ENCODE peak calls at places on chromosomes 1 and 21, in four cellular contexts. N, J, Y and Q are unnamed samples.
A peak's percentile ranks its signal among the peaks of the same experiment; 100 is the strongest.

GRCh38 chr1:95133687-95134086 is 16.5 kb downstream of the TLCD4 start:
- DNase-seq in Y (no peak), J (no peak), N (no peak), Q (no peak)

GRCh38 chr1:78101514-78101913 is 55.7 kb downstream of the GIPC2 start:
- DNase-seq in N (peak; percentile 97), Y (no peak), J (peak; percentile 57), Q (no peak)

GRCh38 chr1:184616504-184616903 is 138.2 kb downstream of the EDEM3 start:
- DNase-seq in Y (no peak), J (no peak), N (no peak), Q (no peak)

GRCh38 chr1:246617156-246617555 is 50.9 kb downstream of the CNST start:
- DNase-seq in Y (no peak), N (peak; percentile 20), J (no peak), Q (no peak)

GRCh38 chr1:113903496-113904291 is 905 bp downstream of the AP4B1 start:
- DNase-seq in J (no peak), N (no peak), Y (no peak), Q (no peak)

GRCh38 chr1:197021716-197022115 is 44.4 kb downstream of the CFHR5 start:
- DNase-seq in Y (no peak), J (peak; percentile 29), N (no peak), Q (no peak)

GRCh38 chr21:17539323-17539722 is 26.5 kb downstream of the CXADR start:
- DNase-seq in N (no peak), J (no peak), Y (no peak), Q (no peak)

GRCh38 chr1:202029727-202030126 is 19.3 kb downstream of the ELF3 start:
- DNase-seq in J (no peak), N (no peak), Y (no peak), Q (no peak)

GRCh38 chr21:39340687-39341086 is 8.2 kb downstream of the HMGN1 start:
- DNase-seq in Y (no peak), J (no peak), N (no peak), Q (no peak)

GRCh38 chr1:43764581-43764980 is 57.2 kb downstream of the ST3GAL3 start:
- DNase-seq in Y (no peak), J (peak; percentile 50), N (no peak), Q (peak; percentile 41)

GRCh38 chr1:67149179-67149770 is 14.5 kb upstream of the C1orf141 start:
- DNase-seq in J (peak; percentile 92), Y (peak; percentile 60), N (peak; percentile 82), Q (peak; percentile 78)

GRCh38 chr1:101043776-101044175 is 18.2 kb upstream of the DPH5 start:
- DNase-seq in Y (no peak), N (peak; percentile 70), J (peak; percentile 34), Q (no peak)

GRCh38 chr1:198620951-198621824 is 17.7 kb upstream of the PTPRC start:
- DNase-seq in N (no peak), Y (no peak), J (no peak), Q (no peak)

GRCh38 chr1:164622057-164622840 is 63.3 kb downstream of the PBX1 start:
- DNase-seq in N (no peak), J (no peak), Y (no peak), Q (no peak)

GRCh38 chr21:42515708-42516502 is 2.3 kb downstream of the SLC37A1 start:
- DNase-seq in J (no peak), N (no peak), Y (no peak), Q (no peak)

GRCh38 chr1:100313382-100313781 is 38.9 kb upstream of the CDC14A start:
- DNase-seq in Y (no peak), N (no peak), J (peak; percentile 55), Q (no peak)

GRCh38 chr21:37983336-37984095 is 67.3 kb upstream of the KCNJ6 start:
- DNase-seq in N (no peak), J (no peak), Y (no peak), Q (no peak)

GRCh38 chr1:28147264-28148094 is 29.0 kb downstream of the PTAFR start:
- DNase-seq in J (peak; percentile 51), N (no peak), Y (peak; percentile 54), Q (peak; percentile 47)

GRCh38 chr1:67367370-67368345 is 60.0 kb downstream of the IL12RB2 start:
- DNase-seq in N (peak; percentile 14), J (no peak), Y (no peak), Q (no peak)

GRCh38 chr21:18954415-18954972 is 550.9 kb upstream of the TMPRSS15 start:
- DNase-seq in Y (no peak), N (no peak), J (no peak), Q (no peak)

GRCh38 chr21:45019076-45019886 is 55.1 kb upstream of the ADARB1 start:
- DNase-seq in J (peak; percentile 40), N (no peak), Y (no peak), Q (no peak)

GRCh38 chr1:173112129-173112528 is 61.4 kb upstream of the TNFSF18 start:
- DNase-seq in Y (no peak), N (peak; percentile 67), J (no peak), Q (no peak)

GRCh38 chr1:221100196-221100950 is 221.1 kb downstream of the HLX start:
- DNase-seq in N (peak; percentile 86), Y (no peak), J (no peak), Q (no peak)

GRCh38 chr1:41640756-41641482 is 156.4 kb upstream of the EDN2 start:
- DNase-seq in Y (no peak), J (no peak), N (no peak), Q (no peak)

GRCh38 chr1:165595561-165595960 is 35.5 kb upstream of the MGST3 start:
- DNase-seq in Y (no peak), N (peak; percentile 16), J (no peak), Q (no peak)

GRCh38 chr1:89259283-89259971 is 13.2 kb downstream of the GBP5 start:
- DNase-seq in J (peak; percentile 3), N (no peak), Y (no peak), Q (no peak)

GRCh38 chr1:8663915-8664331 is 153.5 kb downstream of the RERE start:
- DNase-seq in J (no peak), N (peak; percentile 56), Y (no peak), Q (no peak)

GRCh38 chr21:29145354-29145782 is 14.9 kb downstream of the MAP3K7CL start:
- DNase-seq in N (peak; percentile 95), Y (no peak), J (no peak), Q (no peak)

GRCh38 chr1:218492840-218493239 is 147.7 kb downstream of the TGFB2 start:
- DNase-seq in J (no peak), N (no peak), Y (no peak), Q (no peak)

GRCh38 chr1:19654886-19655717 is 9.6 kb upstream of the HTR6 start:
- DNase-seq in Y (no peak), N (no peak), J (no peak), Q (no peak)

GRCh38 chr21:34933609-34934345 is 115.3 kb downstream of the RUNX1 start:
- DNase-seq in Y (no peak), N (no peak), J (no peak), Q (no peak)

GRCh38 chr1:8477199-8477982 is 159.5 kb downstream of the SLC45A1 start:
- DNase-seq in J (no peak), N (peak; percentile 76), Y (no peak), Q (no peak)

GRCh38 chr21:46121286-46122221 is 23.6 kb downstream of the COL6A2 start:
- DNase-seq in Y (peak; percentile 39), N (no peak), J (no peak), Q (peak; percentile 15)

GRCh38 chr1:92933459-92933858 is 27.8 kb downstream of the DIPK1A start:
- DNase-seq in Y (no peak), J (no peak), N (peak; percentile 47), Q (no peak)

GRCh38 chr21:15121655-15122120 is 56.9 kb upstream of the NRIP1 start:
- DNase-seq in Y (no peak), J (peak; percentile 17), N (peak; percentile 47), Q (peak; percentile 28)

GRCh38 chr1:42419449-42419848 is 36.4 kb downstream of the ZMYND12 start:
- DNase-seq in N (no peak), J (no peak), Y (no peak), Q (no peak)

DNA sequence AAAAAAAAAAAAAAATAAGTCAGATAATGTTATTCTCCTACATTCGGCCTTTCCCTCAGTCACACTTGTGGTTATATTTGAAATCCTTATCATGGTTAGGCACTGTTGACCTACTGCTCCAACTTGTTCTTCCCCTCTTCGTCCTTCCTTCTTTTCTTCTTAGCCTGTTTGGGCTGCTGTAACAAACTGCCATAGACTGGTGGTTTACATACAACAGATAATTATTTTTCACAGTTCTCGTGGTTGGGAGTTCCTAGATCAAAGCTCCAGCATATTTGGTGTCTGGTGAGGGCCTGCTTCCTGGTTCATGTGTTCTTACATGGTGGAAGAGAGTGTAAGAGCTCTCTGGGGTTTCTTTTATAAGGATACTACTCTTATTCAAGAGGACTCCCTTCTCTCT is 73.4 kb downstream of the RABGAP1L start:
- DNase-seq in N (no peak), Y (no peak), J (no peak), Q (no peak)
- H3K56ac ChIP-seq in N (no peak overlapping the region), Y (no peak overlapping the region), J (no peak overlapping the region), Q (no peak overlapping the region)

GRCh38 chr1:6477039-6477820 is 11.3 kb upstream of the TNFRSF25 start:
- DNase-seq in Y (no peak), N (no peak), J (no peak), Q (no peak)

GRCh38 chr1:6473974-6474814 is 8.2 kb upstream of the TNFRSF25 start:
- DNase-seq in N (no peak), Y (peak; percentile 51), J (no peak), Q (no peak)

GRCh38 chr1:6474815-6475282 is 8.9 kb upstream of the TNFRSF25 start:
- DNase-seq in Y (peak; percentile 53), J (no peak), N (no peak), Q (no peak)

GRCh38 chr1:6476483-6476882 is 10.5 kb upstream of the TNFRSF25 start:
- DNase-seq in J (no peak), N (no peak), Y (no peak), Q (no peak)

GRCh38 chr1:6475381-6476133 is 9.6 kb upstream of the TNFRSF25 start:
- DNase-seq in N (no peak), Y (peak; percentile 91), J (peak; percentile 46), Q (peak; percentile 73)
- H3K18ac ChIP-seq in N (no peak overlapping the region), Y (no peak overlapping the region), J (no peak overlapping the region), Q (no peak overlapping the region)

DNA sequence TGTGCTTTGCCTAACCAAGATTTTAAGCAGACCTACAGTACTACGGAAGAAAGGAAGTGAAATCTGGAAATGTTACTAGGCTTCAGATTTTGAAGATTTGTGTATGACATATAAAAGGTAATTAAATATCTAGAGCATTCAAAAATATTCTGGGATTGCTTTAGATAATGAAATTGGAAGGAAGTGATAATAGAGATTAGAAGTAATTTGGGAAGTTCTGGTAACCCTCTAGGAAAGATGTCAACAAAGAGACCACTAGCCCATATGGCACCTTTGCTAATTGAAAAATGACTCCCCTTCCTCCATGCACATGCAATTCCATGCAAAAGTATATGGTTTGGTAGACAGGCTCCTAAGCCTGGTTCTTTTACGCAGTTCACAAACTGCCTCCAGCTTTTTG is 81.7 kb downstream of the LRRC7 start:
- DNase-seq in J (no peak), Y (no peak), N (no peak), Q (no peak)
- H3K56ac ChIP-seq in J (no peak overlapping the region), Y (no peak overlapping the region), N (no peak overlapping the region), Q (no peak overlapping the region)

DNA sequence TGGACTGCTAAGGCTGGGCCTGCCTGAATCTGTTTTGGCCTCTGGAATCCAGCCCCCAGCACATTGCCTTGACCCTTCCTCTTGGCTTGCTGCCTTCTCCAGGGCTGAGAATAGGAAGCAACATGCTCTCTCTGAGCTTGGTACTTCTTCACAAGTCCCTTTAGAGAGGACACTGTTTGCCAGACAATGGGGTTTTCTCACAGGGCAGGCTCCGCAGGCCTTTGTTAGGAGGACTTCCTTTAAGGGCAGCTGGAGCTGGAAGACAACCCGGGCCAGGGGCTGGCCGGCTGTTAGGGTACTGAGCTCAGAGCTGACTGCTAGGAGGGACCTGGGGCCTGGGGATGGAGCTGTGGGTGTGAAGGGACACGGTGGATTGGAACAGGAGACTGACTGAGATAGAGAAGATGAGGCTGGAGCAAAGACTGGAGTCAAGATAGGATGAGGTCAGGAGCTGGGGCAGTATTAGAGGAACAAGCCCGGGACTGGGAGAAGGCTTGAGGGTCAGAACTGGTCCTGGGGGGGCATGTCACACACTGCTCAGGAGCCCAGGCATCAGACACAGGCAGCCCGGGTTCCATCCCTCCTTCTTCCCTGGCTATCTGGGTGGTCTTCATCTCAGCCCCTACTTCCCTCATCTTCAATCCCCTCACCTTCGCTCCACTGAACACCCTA is 5.4 kb upstream of the ALPL start:
- DNase-seq in N (no peak), J (peak; percentile 18), Y (no peak), Q (no peak)
- H3K18ac ChIP-seq in N (no peak overlapping the region), J (no peak overlapping the region), Y (no peak overlapping the region), Q (no peak overlapping the region)